ENCODE peak calls at places on chromosomes 16 and 17, in five cellular contexts. C is thyroid gland, O is foreskin fibroblast, X is stomach, F is Panc1. R is an unnamed sample.

GRCh38 chr17:58427807-58428206 is 10.5 kb upstream of the RNF43 start:
- DNase-seq in C (no peak), O (no peak), X (no peak), F (no peak), R (no peak)

GRCh38 chr16:74578433-74578832 is 28.5 kb downstream of the GLG1 start:
- DNase-seq in C (no peak), O (no peak), X (no peak), F (no peak), R (no peak)

GRCh38 chr16:70685061-70685937 is 554 bp downstream of the MTSS2 start:
- DNase-seq in C (peak; percentile 43), O (no peak), X (no peak), F (no peak), R (no peak)

GRCh38 chr16:67199011-67199807 is at the start of gene ELMO3:
- DNase-seq in C (peak; percentile 80), O (peak; percentile 36), X (peak; percentile 86), F (no peak), R (no peak)

GRCh38 chr16:64669573-64669972 is 452.3 kb downstream of the CDH11 start:
- DNase-seq in C (no peak), O (no peak), X (no peak), F (no peak), R (no peak)

GRCh38 chr16:21116148-21116693 is 34.4 kb downstream of the DNAH3 start:
- DNase-seq in C (no peak), O (no peak), X (no peak), F (no peak), R (no peak)

GRCh38 chr16:67104061-67104460 is 5.7 kb upstream of the PHAF1 start:
- DNase-seq in C (peak; percentile 70), O (peak; percentile 54), X (no peak), F (no peak), R (no peak)

GRCh38 chr17:34241062-34241461 is 14.0 kb upstream of the CCL2 start:
- DNase-seq in C (no peak), O (peak; percentile 28), X (peak; percentile 29), F (no peak), R (no peak)

GRCh38 chr17:82231562-82232321 is 2.9 kb downstream of the SLC16A3 start:
- DNase-seq in C (peak; percentile 69), O (peak; percentile 81), X (peak; percentile 75), F (no peak), R (no peak)

GRCh38 chr17:13266596-13266995 is 248.8 kb upstream of the ELAC2 start:
- DNase-seq in C (no peak), O (peak; percentile 7), X (no peak), F (no peak), R (peak; percentile 33)

GRCh38 chr16:31436221-31437045 is 6.2 kb downstream of the ZNF843 start:
- DNase-seq in C (no peak), O (no peak), X (no peak), F (no peak), R (no peak)

GRCh38 chr17:8518858-8519257 is 83.2 kb downstream of the NDEL1 start:
- DNase-seq in C (no peak), O (no peak), X (no peak), F (no peak), R (no peak)

GRCh38 chr16:89826531-89827382 is 1.5 kb upstream of the SPIRE2 start:
- DNase-seq in C (peak; percentile 54), O (no peak), X (peak; percentile 52), F (no peak), R (no peak)

GRCh38 chr17:17824119-17824779 is 12.5 kb downstream of the SREBF1 start:
- DNase-seq in C (peak; percentile 47), O (no peak), X (no peak), F (no peak), R (no peak)

GRCh38 chr17:48542956-48543853 is 1.7 kb downstream of the HOXB2 start:
- DNase-seq in C (peak; percentile 11), O (peak; percentile 76), X (no peak), F (no peak), R (no peak)

GRCh38 chr17:40806131-40806530 is 6.4 kb upstream of the KRT28 start:
- DNase-seq in C (no peak), O (peak; percentile 9), X (no peak), F (no peak), R (no peak)

GRCh38 chr16:51002889-51003490 is 148.1 kb downstream of the SALL1 start:
- DNase-seq in C (no peak), O (no peak), X (peak; percentile 69), F (no peak), R (no peak)

GRCh38 chr17:61118871-61119270 is 280.8 kb upstream of the TBX2 start:
- DNase-seq in C (no peak), O (no peak), X (no peak), F (no peak), R (no peak)

GRCh38 chr17:16398270-16399267 is 16.8 kb upstream of the TRPV2 start:
- DNase-seq in C (no peak), O (peak; percentile 50), X (no peak), F (no peak), R (no peak)

GRCh38 chr16:53282975-53283946 is 151.0 kb upstream of the RBL2 start:
- DNase-seq in C (no peak), O (peak; percentile 60), X (no peak), F (peak; percentile 13), R (no peak)

GRCh38 chr17:17315142-17315821 is 12.1 kb downstream of the NT5M start:
- DNase-seq in C (no peak), O (no peak), X (peak; percentile 25), F (no peak), R (no peak)

GRCh38 chr16:77760800-77761199 is 27.6 kb upstream of the VAT1L start:
- DNase-seq in C (no peak), O (no peak), X (no peak), F (no peak), R (no peak)

GRCh38 chr17:58703137-58703846 is 10.9 kb downstream of the RAD51C start:
- DNase-seq in C (no peak), O (peak; percentile 24), X (no peak), F (no peak), R (no peak)

GRCh38 chr16:10608687-10609409 is 28.4 kb upstream of the EMP2 start:
- DNase-seq in C (no peak), O (peak; percentile 79), X (no peak), F (no peak), R (peak; percentile 29)

GRCh38 chr17:42178817-42179216 is 2.1 kb downstream of the KCNH4 start:
- DNase-seq in C (no peak), O (no peak), X (no peak), F (no peak), R (no peak)

GRCh38 chr17:77049440-77049839 is 91.3 kb upstream of the SEC14L1 start:
- DNase-seq in C (no peak), O (peak; percentile 60), X (no peak), F (no peak), R (no peak)

GRCh38 chr17:73030501-73030911 is 62.0 kb downstream of the SLC39A11 start:
- DNase-seq in C (no peak), O (peak; percentile 63), X (peak; percentile 31), F (no peak), R (no peak)

GRCh38 chr17:81270279-81270678 is 24.8 kb downstream of the SLC38A10 start:
- DNase-seq in C (no peak), O (no peak), X (no peak), F (no peak), R (no peak)

GRCh38 chr16:8998114-8998513 is 34.4 kb upstream of the USP7 start:
- DNase-seq in C (no peak), O (peak; percentile 76), X (no peak), F (no peak), R (no peak)

GRCh38 chr17:5019475-5019956 is 15.7 kb downstream of the SLC52A1 start:
- DNase-seq in C (no peak), O (peak; percentile 41), X (no peak), F (no peak), R (no peak)

GRCh38 chr17:38711792-38712571 is 6.9 kb downstream of the MLLT6 start:
- DNase-seq in C (no peak), O (no peak), X (no peak), F (no peak), R (no peak)

DNA sequence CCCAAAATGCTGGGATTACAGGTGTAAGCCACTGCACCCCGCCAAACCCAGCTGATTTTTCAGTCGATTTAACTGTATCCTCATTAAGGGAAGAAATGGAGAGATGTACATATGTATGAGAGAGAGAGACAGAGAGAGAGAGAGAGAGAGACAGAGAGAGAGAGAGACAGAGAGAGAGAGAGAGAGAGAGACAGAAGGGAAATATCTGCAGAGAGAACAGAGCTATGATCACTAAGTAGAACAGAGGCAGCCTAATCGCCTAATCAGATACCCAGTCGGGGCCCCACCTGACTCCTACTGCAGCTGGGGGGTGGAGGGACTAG is 70.0 kb downstream of the RBBP6 start:
- DNase-seq in C (no peak), O (no peak), X (no peak), F (no peak), R (no peak)
- H3K4me3 ChIP-seq in C (no peak overlapping the region), O (no peak overlapping the region), X (no peak overlapping the region), F (no peak overlapping the region), R (peak overlapping the region; percentile 22)

GRCh38 chr16:86515420-86515779 is 5.1 kb downstream of the FOXF1 start:
- DNase-seq in C (no peak), O (no peak), X (no peak), F (no peak), R (no peak)
- H3K4me3 ChIP-seq in C (no peak overlapping the region), O (peak overlapping the region; percentile 7), X (peak overlapping the region; percentile 69), F (no peak overlapping the region), R (peak overlapping the region; percentile 31)

GRCh38 chr17:74860229-74860998 is 729 bp upstream of the GRIN2C start:
- DNase-seq in C (peak; percentile 65), O (peak; percentile 24), X (no peak), F (no peak), R (no peak)

GRCh38 chr17:74856113-74856512 is 3.6 kb downstream of the GRIN2C start:
- DNase-seq in C (no peak), O (no peak), X (no peak), F (no peak), R (no peak)

GRCh38 chr17:74859439-74860228 is at the start of gene GRIN2C:
- DNase-seq in C (peak; percentile 51), O (peak; percentile 29), X (no peak), F (no peak), R (no peak)

GRCh38 chr17:74860999-74861553 is 1.4 kb upstream of the GRIN2C start:
- DNase-seq in C (no peak), O (no peak), X (no peak), F (no peak), R (no peak)

DNA sequence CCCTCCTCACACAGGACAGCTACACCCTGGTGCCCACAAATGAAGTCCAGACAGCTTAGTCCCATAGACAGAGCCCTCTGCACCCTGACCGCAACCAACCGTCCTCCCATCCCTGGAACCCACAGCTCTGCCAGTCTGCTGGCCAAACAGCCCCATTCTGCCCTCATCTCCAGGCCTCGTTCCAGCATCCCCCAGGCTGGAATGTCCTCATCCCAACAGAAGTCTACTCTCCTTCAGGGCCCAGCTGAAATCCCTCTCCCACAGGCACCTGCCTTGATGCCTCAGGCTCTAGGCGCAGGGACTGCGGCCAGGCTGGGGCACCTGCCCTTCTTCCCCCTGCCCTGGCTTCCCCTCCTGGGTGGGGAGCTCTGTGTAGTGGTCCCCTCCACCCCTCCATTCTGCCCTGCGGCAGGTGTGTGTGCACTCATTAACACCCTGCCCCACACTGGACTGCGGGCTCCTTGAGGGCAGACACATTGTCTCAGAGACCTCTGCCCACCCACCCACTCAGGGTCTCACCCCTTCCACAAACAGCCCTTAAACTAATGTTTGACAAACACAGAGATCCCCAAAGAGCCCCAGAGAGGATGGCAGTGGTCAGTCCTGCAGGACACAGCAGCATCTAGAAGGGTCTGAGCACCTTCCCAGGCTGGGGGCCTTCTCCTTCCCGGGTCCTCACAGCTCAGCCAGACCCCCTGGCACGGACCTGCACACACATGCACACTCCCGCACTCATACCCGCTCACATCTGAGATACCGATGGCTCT is 830 bp downstream of the GRIN2C start:
- DNase-seq in C (no peak), O (no peak), X (no peak), F (no peak), R (no peak)
- H3K4me3 ChIP-seq in C (no peak overlapping the region), O (no peak overlapping the region), X (no peak overlapping the region), F (no peak overlapping the region), R (no peak overlapping the region)

GRCh38 chr17:10025224-10025623 is 120.2 kb upstream of the RCVRN start:
- DNase-seq in C (no peak), O (no peak), X (no peak), F (no peak), R (no peak)
- H3K4me3 ChIP-seq in C (no peak overlapping the region), O (no peak overlapping the region), X (no peak overlapping the region), F (no peak overlapping the region), R (no peak overlapping the region)